ENCODE peak calls at places on chromosomes 11 and 22, in four cellular contexts. Y is heart left ventricle, L is PC-3, Q is Peyer's patch. G is an unnamed sample.

GRCh38 chr11:3609416-3610265 is 32.2 kb downstream of the ART5 start:
- DNase-seq in Y (no peak), L (peak), Q (peak), G (peak)

GRCh38 chr11:59145534-59145933 is 2.9 kb downstream of the FAM111A start:
- DNase-seq in Y (no peak), L (peak), Q (no peak), G (peak)

GRCh38 chr11:69293819-69294505 is at the start of gene MYEOV:
- DNase-seq in Y (no peak), L (peak), Q (peak), G (peak)

GRCh38 chr22:35065796-35066218 is at the start of gene ISX:
- DNase-seq in Y (no peak), L (peak), Q (peak), G (no peak)

GRCh38 chr11:129637473-129637872 is 178.2 kb upstream of the TMEM45B start:
- DNase-seq in Y (no peak), L (peak), Q (no peak), G (no peak)

GRCh38 chr11:33045551-33046255 is 6.3 kb downstream of the TCP11L1 start:
- DNase-seq in Y (no peak), L (peak), Q (peak), G (no peak)

GRCh38 chr11:45414082-45414481 is 127.9 kb upstream of the SYT13 start:
- DNase-seq in Y (no peak), L (no peak), Q (no peak), G (no peak)

GRCh38 chr11:82521427-82521826 is 212.2 kb downstream of the FAM181B start:
- DNase-seq in Y (no peak), L (no peak), Q (no peak), G (no peak)

GRCh38 chr11:31655483-31655882 is 145.9 kb downstream of the ELP4 start:
- DNase-seq in Y (no peak), L (peak), Q (no peak), G (no peak)

GRCh38 chr11:123135863-123136446 is 59.1 kb downstream of the CLMP start:
- DNase-seq in Y (no peak), L (no peak), Q (no peak), G (no peak)

GRCh38 chr11:72831521-72832300 is 17.5 kb downstream of the ATG16L2 start:
- DNase-seq in Y (peak), L (peak), Q (peak), G (peak)

GRCh38 chr22:17077255-17077654 is 7.5 kb upstream of the IL17RA start:
- DNase-seq in Y (no peak), L (peak), Q (no peak), G (peak)

GRCh38 chr22:44823806-44824205 is 71.4 kb downstream of the ARHGAP8 start:
- DNase-seq in Y (no peak), L (no peak), Q (no peak), G (no peak)

GRCh38 chr22:47107431-47107830 is 345.0 kb downstream of the TBC1D22A start:
- DNase-seq in Y (no peak), L (peak), Q (no peak), G (peak)

GRCh38 chr11:91912322-91912721 is 312.3 kb upstream of the FAT3 start:
- DNase-seq in Y (no peak), L (no peak), Q (no peak), G (no peak)

G was measured in hepatic stellate cell.